ENCODE peak calls at places on chromosomes 11 and 22, in five cellular contexts. X, V, D, Z and B are unnamed samples.

GRCh38 chr11:2810401-2811205 is 75.0 kb downstream of the CDKN1C start:
- DNase-seq in D (no peak), X (no peak), Z (peak; percentile 15), V (no peak), B (no peak)

GRCh38 chr11:103024086-103024485 is 67.9 kb downstream of the DCUN1D5 start:
- DNase-seq in V (no peak), X (no peak), Z (no peak), D (no peak), B (no peak)

GRCh38 chr11:121936375-121936774 is 179.6 kb downstream of the BLID start:
- DNase-seq in V (peak; percentile 44), X (no peak), D (no peak), Z (no peak), B (no peak)

GRCh38 chr11:67367014-67367835 is 6.2 kb downstream of the CLCF1 start:
- DNase-seq in X (no peak), V (no peak), D (no peak), Z (no peak), B (no peak)

GRCh38 chr22:32904044-32904443 is 102.5 kb downstream of the TIMP3 start:
- DNase-seq in X (no peak), V (peak; percentile 43), D (no peak), Z (no peak), B (no peak)

GRCh38 chr11:116446542-116446941 is 326.2 kb downstream of the BUD13 start:
- DNase-seq in Z (no peak), X (no peak), D (no peak), V (no peak), B (no peak)

GRCh38 chr11:17296852-17297559 is 20.5 kb downstream of the NUCB2 start:
- DNase-seq in V (no peak), D (no peak), Z (no peak), X (no peak), B (no peak)

GRCh38 chr22:27668828-27669797 is 132.4 kb downstream of the MN1 start:
- DNase-seq in V (no peak), Z (peak; percentile 87), X (no peak), D (no peak), B (no peak)

GRCh38 chr22:40261783-40262182 is 84.1 kb downstream of the TNRC6B start:
- DNase-seq in D (no peak), Z (no peak), X (no peak), V (no peak), B (no peak)

GRCh38 chr22:49044091-49044490 is 783.6 kb downstream of the BRD1 start:
- DNase-seq in D (no peak), V (no peak), X (no peak), Z (no peak), B (no peak)

GRCh38 chr11:22668005-22668796 is 1.8 kb downstream of the GAS2 start:
- DNase-seq in X (no peak), Z (no peak), D (no peak), V (no peak), B (no peak)

GRCh38 chr22:35708453-35708852 is 9.2 kb upstream of the APOL5 start:
- DNase-seq in D (no peak), V (no peak), Z (no peak), X (no peak), B (no peak)

GRCh38 chr11:102836290-102836875 is 7.0 kb downstream of the MMP3 start:
- DNase-seq in Z (no peak), D (no peak), V (peak; percentile 70), X (no peak), B (no peak)

GRCh38 chr11:128516467-128516778 is 70.9 kb downstream of the ETS1 start:
- DNase-seq in D (no peak), X (no peak), Z (no peak), V (no peak), B (no peak)

GRCh38 chr11:36565033-36565610 is 2.7 kb upstream of the RAG1 start:
- DNase-seq in D (no peak), X (no peak), Z (no peak), V (no peak), B (no peak)

GRCh38 chr11:15707971-15708370 is 593.2 kb downstream of the INSC start:
- DNase-seq in Z (peak; percentile 18), V (no peak), D (no peak), X (no peak), B (no peak)

GRCh38 chr11:60454212-60454611 is 1.4 kb upstream of the MS4A1 start:
- DNase-seq in X (no peak), V (no peak), Z (no peak), D (no peak), B (no peak)

GRCh38 chr11:34492806-34493414 is 20.7 kb downstream of the ELF5 start:
- DNase-seq in D (peak; percentile 40), X (peak; percentile 25), V (peak; percentile 76), Z (no peak), B (peak; percentile 42)

GRCh38 chr11:32448232-32448631 is 12.9 kb upstream of the WT1 start:
- DNase-seq in Z (no peak), X (no peak), D (no peak), V (no peak), B (no peak)

GRCh38 chr11:44162004-44162403 is 66.5 kb downstream of the EXT2 start:
- DNase-seq in V (no peak), D (no peak), X (no peak), Z (no peak), B (no peak)

GRCh38 chr11:117279711-117280376 is 11.3 kb upstream of the BACE1-AS start:
- DNase-seq in X (no peak), D (no peak), V (no peak), Z (no peak), B (no peak)